ENCODE peak calls at places on chromosomes 13 and 19, in five cellular contexts. B is uterus, A is GM23248, U is Peyer's patch, G is A549. Q is an unnamed sample. For H3K4me1, the result is how much of the 10 kb centered on the place peaks cover.

GRCh38 chr19:18194554-18195238 is 1.7 kb downstream of the MPV17L2 start:
- DNase-seq in G (no peak), U (no peak), B (peak), A (peak), Q (peak)

GRCh38 chr19:32599736-32600157 is 18.8 kb downstream of the PDCD5 start:
- DNase-seq in U (no peak), A (peak), G (peak), B (no peak), Q (no peak)

GRCh38 chr13:50521750-50522149 is 321.7 kb downstream of the DLEU7 start:
- DNase-seq in A (peak), U (no peak), B (no peak), G (no peak), Q (no peak)

GRCh38 chr19:3969435-3970312 is 1.2 kb downstream of the DAPK3 start:
- DNase-seq in B (no peak), U (no peak), G (peak), A (peak), Q (no peak)

GRCh38 chr19:50906217-50906616 is 5.0 kb downstream of the KLK4 start:
- DNase-seq in G (peak), B (no peak), A (peak), U (no peak), Q (no peak)

GRCh38 chr19:4023600-4024398 is 16.3 kb downstream of the PIAS4 start:
- DNase-seq in A (no peak), G (no peak), U (no peak), B (no peak), Q (no peak)

GRCh38 chr19:58001895-58002369 is 688 bp downstream of the ZNF606 start:
- DNase-seq in B (no peak), G (no peak), A (no peak), U (no peak), Q (no peak)

GRCh38 chr13:23987331-23987730 is 90.0 kb upstream of the C1QTNF9B start:
- DNase-seq in B (no peak), A (peak), U (no peak), G (no peak), Q (no peak)

GRCh38 chr19:47266401-47266885 is 8.2 kb upstream of the INAFM1 start:
- DNase-seq in U (no peak), G (no peak), A (no peak), B (no peak), Q (no peak)

GRCh38 chr13:109330941-109331340 is 455.4 kb downstream of the IRS2 start:
- DNase-seq in G (no peak), B (no peak), A (peak), U (no peak), Q (no peak)

GRCh38 chr19:42290523-42291436 is 11.2 kb upstream of the PRR19 start:
- DNase-seq in A (peak), B (peak), G (peak), U (no peak), Q (peak)

GRCh38 chr13:98934243-98934642 is 43.6 kb downstream of the DOCK9 start:
- DNase-seq in B (no peak), G (no peak), U (no peak), A (no peak), Q (no peak)

GRCh38 chr13:28792992-28793391 is 27.1 kb upstream of the MTUS2 start:
- DNase-seq in U (no peak), G (no peak), A (peak), B (no peak), Q (no peak)

GRCh38 chr19:28037186-28037585 is 1175.8 kb downstream of the UQCRFS1 start:
- DNase-seq in G (no peak), B (no peak), U (no peak), A (no peak), Q (no peak)

GRCh38 chr19:49809155-49809986 is 3.7 kb downstream of the FUZ start:
- DNase-seq in G (peak), U (no peak), B (no peak), A (peak), Q (peak)

GRCh38 chr13:46896346-46897138 is at the start of gene HTR2A:
- DNase-seq in A (peak), U (no peak), B (peak), G (no peak), Q (peak)
- H3K27ac ChIP-seq in A (peak), U (no peak), B (peak), G (no peak), Q (no peak)

GRCh38 chr19:39196320-39196719 is 444 bp upstream of the NCCRP1 start:
- DNase-seq in U (no peak), A (no peak), B (no peak), G (no peak), Q (no peak)
- H3K4me3 ChIP-seq in U (no peak), A (no peak), B (no peak), G (no peak), Q (no peak)

GRCh38 chr19:11194657-11195056 is 2.7 kb downstream of the KANK2 start:
- DNase-seq in B (no peak), U (no peak), A (no peak), G (no peak), Q (no peak)
- H3K4me1 ChIP-seq in B (under half), U (under half), A (under half), G (under half), Q (under half)

DNA sequence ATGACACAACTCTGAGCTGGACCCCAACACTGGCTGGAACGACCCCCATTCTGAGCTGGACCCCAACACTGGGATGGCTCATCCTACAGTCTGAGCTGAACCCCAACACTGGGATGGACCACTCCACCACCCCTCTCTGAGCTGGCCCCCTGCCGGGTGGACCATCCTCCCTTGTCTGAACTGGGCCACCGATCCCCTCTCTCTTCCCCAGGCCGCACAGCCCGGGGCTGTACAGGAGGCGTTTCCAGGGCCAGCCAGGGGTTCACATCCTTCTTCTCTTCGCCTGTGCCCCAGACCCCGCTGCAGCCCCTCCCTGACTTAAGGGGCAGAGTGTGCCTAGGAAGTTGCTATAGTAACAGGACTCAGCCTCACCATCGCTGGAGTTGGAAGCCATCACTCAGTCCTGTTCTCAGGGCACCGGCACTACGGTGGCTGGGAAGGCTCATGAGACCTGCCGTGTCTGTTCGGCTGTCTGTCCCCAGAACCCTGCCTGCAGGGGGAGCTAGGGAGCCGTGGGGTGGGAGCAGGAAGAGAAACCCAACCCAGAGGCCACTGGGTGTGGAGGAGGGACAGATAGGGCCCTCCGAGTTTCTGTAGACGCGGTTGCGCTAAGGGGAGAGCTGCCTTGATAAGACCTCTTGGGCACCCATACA is 3.7 kb downstream of the PRKACA start:
- DNase-seq in G (no peak), B (no peak), U (no peak), A (no peak), Q (peak)
- H3K27ac ChIP-seq in G (no peak), B (peak), U (peak), A (no peak), Q (peak)

Q was measured in right lobe of liver.